ENCODE peak calls at places on chromosomes 6 and 20, in four cellular contexts. One of them, this sample, is unnamed.

GRCh38 chr6:136236491-136237293 is 13.4 kb downstream of the MTFR2 start:
- DNase-seq in K562: peak
- DNase-seq in thyroid gland: no peak
- DNase-seq in dorsolateral prefrontal cortex: no peak
- DNase-seq in this sample: no peak

GRCh38 chr6:40807484-40807883 is 220.3 kb upstream of the LRFN2 start:
- DNase-seq in K562: no peak
- DNase-seq in thyroid gland: no peak
- DNase-seq in dorsolateral prefrontal cortex: no peak
- DNase-seq in this sample: no peak

GRCh38 chr6:11381801-11382513 is 149.5 kb upstream of the NEDD9 start:
- DNase-seq in K562: no peak
- DNase-seq in thyroid gland: peak
- DNase-seq in dorsolateral prefrontal cortex: no peak
- DNase-seq in this sample: peak

GRCh38 chr6:12977851-12978250 is 261.3 kb downstream of the PHACTR1 start:
- DNase-seq in K562: no peak
- DNase-seq in thyroid gland: no peak
- DNase-seq in dorsolateral prefrontal cortex: no peak
- DNase-seq in this sample: no peak

GRCh38 chr6:28802417-28803336 is 121.1 kb downstream of the TRIM27 start:
- DNase-seq in K562: peak
- DNase-seq in thyroid gland: no peak
- DNase-seq in dorsolateral prefrontal cortex: no peak
- DNase-seq in this sample: no peak

GRCh38 chr20:13017883-13018535 is 9.2 kb downstream of the SPTLC3 start:
- DNase-seq in K562: no peak
- DNase-seq in thyroid gland: no peak
- DNase-seq in dorsolateral prefrontal cortex: no peak
- DNase-seq in this sample: no peak

GRCh38 chr6:15755555-15755954 is 92.7 kb upstream of the DTNBP1 start:
- DNase-seq in K562: no peak
- DNase-seq in thyroid gland: no peak
- DNase-seq in dorsolateral prefrontal cortex: no peak
- DNase-seq in this sample: no peak

GRCh38 chr6:144285548-144285797 is 338 bp downstream of the UTRN start:
- DNase-seq in K562: no peak
- DNase-seq in thyroid gland: no peak
- DNase-seq in dorsolateral prefrontal cortex: no peak
- DNase-seq in this sample: no peak

GRCh38 chr20:45308078-45308778 is at the start of gene MATN4:
- DNase-seq in K562: no peak
- DNase-seq in thyroid gland: peak
- DNase-seq in dorsolateral prefrontal cortex: no peak
- DNase-seq in this sample: no peak

GRCh38 chr6:16338577-16339262 is 100.3 kb downstream of the GMPR start:
- DNase-seq in K562: no peak
- DNase-seq in thyroid gland: peak
- DNase-seq in dorsolateral prefrontal cortex: peak
- DNase-seq in this sample: no peak

GRCh38 chr6:4496284-4496683 is 279.9 kb upstream of the CDYL start:
- DNase-seq in K562: no peak
- DNase-seq in thyroid gland: no peak
- DNase-seq in dorsolateral prefrontal cortex: no peak
- DNase-seq in this sample: no peak

GRCh38 chr6:21229061-21229460 is 364.5 kb upstream of the SOX4 start:
- DNase-seq in K562: no peak
- DNase-seq in thyroid gland: no peak
- DNase-seq in dorsolateral prefrontal cortex: no peak
- DNase-seq in this sample: no peak

GRCh38 chr6:17240803-17241500 is 40.2 kb upstream of the RBM24 start:
- DNase-seq in K562: no peak
- DNase-seq in thyroid gland: no peak
- DNase-seq in dorsolateral prefrontal cortex: no peak
- DNase-seq in this sample: no peak

GRCh38 chr6:110951986-110952794 is 6.3 kb upstream of the GTF3C6 start:
- DNase-seq in K562: no peak
- DNase-seq in thyroid gland: no peak
- DNase-seq in dorsolateral prefrontal cortex: no peak
- DNase-seq in this sample: no peak

GRCh38 chr6:169171010-169171409 is 82.6 kb downstream of the THBS2 start:
- DNase-seq in K562: no peak
- DNase-seq in thyroid gland: no peak
- DNase-seq in dorsolateral prefrontal cortex: no peak
- DNase-seq in this sample: no peak

GRCh38 chr6:15672291-15672690 is 9.5 kb upstream of the DTNBP1 start:
- DNase-seq in K562: no peak
- DNase-seq in thyroid gland: no peak
- DNase-seq in dorsolateral prefrontal cortex: no peak
- DNase-seq in this sample: no peak

GRCh38 chr20:5354871-5355270 is 38.1 kb upstream of the PROKR2 start:
- DNase-seq in K562: no peak
- DNase-seq in thyroid gland: no peak
- DNase-seq in dorsolateral prefrontal cortex: no peak
- DNase-seq in this sample: no peak
- TF ChIP-seq CTCF in K562: no peak
- TF ChIP-seq CTCF in thyroid gland: no peak
- TF ChIP-seq CTCF in dorsolateral prefrontal cortex: no peak
- TF ChIP-seq CTCF in this sample: no peak

DNA sequence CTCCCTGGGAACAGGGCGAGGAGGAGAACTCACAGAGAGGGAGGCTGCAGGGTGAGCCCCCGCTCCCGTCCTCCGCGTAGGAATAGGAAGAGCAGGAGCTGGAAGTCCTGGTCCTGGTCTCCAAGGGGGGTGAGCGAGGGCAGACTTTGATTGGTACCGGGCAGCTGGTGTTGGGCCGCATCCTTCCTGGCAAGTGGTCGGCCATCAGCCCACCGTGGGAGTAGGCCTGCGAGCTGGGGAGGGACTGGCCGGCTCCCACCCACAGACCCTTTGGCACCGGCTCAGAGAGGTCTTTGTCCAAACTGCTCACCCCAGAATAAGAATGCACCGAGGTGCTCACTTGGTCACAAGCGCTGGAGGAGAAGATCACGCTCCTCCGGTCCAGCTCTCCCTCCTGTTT is 56.2 kb downstream of the GJA10 start:
- DNase-seq in K562: no peak
- DNase-seq in thyroid gland: no peak
- DNase-seq in dorsolateral prefrontal cortex: no peak
- DNase-seq in this sample: no peak
- H3K27ac ChIP-seq in K562: no peak
- H3K27ac ChIP-seq in thyroid gland: no peak
- H3K27ac ChIP-seq in dorsolateral prefrontal cortex: peak
- H3K27ac ChIP-seq in this sample: no peak

GRCh38 chr6:117191009-117191408 is 74.3 kb upstream of the VGLL2 start:
- DNase-seq in K562: no peak
- DNase-seq in thyroid gland: no peak
- DNase-seq in dorsolateral prefrontal cortex: no peak
- DNase-seq in this sample: no peak

GRCh38 chr6:117191448-117191847 is 73.9 kb upstream of the VGLL2 start:
- DNase-seq in K562: no peak
- DNase-seq in thyroid gland: no peak
- DNase-seq in dorsolateral prefrontal cortex: no peak
- DNase-seq in this sample: no peak

GRCh38 chr6:117188627-117189201 is 76.6 kb upstream of the VGLL2 start:
- DNase-seq in K562: no peak
- DNase-seq in thyroid gland: no peak
- DNase-seq in dorsolateral prefrontal cortex: no peak
- DNase-seq in this sample: no peak
- TF ChIP-seq CTCF in K562: peak
- TF ChIP-seq CTCF in thyroid gland: no peak
- TF ChIP-seq CTCF in dorsolateral prefrontal cortex: no peak
- TF ChIP-seq CTCF in this sample: no peak

DNA sequence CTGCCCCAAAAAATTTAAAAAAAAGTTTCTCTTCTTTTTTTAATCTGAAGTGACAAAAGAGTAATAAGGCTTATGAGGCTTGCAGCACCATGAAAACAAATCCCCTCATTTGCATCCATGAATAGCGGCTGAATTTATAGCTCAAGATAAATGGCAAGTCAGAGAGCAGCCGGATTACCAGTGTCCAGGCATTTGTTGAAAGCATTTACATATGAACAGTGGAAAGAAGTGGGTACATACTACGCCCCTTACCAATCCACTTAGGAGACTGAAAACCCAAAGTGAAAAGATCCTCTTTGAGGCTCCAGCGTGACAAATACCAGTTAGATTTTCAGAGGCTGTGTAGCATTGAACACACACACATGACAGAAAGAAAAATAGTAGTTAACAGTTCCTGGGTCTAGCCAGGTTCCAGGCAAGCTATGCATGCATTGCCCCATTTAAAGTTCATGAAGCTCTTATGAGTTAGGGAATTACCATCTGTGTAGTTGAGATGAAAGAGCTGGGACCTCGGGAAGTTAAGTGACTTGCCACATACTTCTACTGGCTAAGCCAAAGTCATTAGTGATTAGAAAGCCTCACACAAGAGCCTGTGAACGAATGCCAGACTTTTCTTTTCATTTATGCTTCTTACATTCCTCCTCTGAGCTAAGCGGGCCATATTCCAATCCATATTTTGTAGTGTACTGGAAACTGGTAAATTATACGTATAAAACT is 28.2 kb upstream of the NHSL1 start:
- DNase-seq in K562: no peak
- DNase-seq in thyroid gland: no peak
- DNase-seq in dorsolateral prefrontal cortex: no peak
- DNase-seq in this sample: no peak
- H3K27ac ChIP-seq in K562: no peak
- H3K27ac ChIP-seq in thyroid gland: no peak
- H3K27ac ChIP-seq in dorsolateral prefrontal cortex: no peak
- H3K27ac ChIP-seq in this sample: no peak

GRCh38 chr6:157281570-157281969 is 41.7 kb downstream of the TMEM242 start:
- DNase-seq in K562: peak
- DNase-seq in thyroid gland: peak
- DNase-seq in dorsolateral prefrontal cortex: no peak
- DNase-seq in this sample: no peak
- TF ChIP-seq CTCF in K562: peak
- TF ChIP-seq CTCF in thyroid gland: no peak
- TF ChIP-seq CTCF in dorsolateral prefrontal cortex: no peak
- TF ChIP-seq CTCF in this sample: no peak